ENCODE peak calls at places on chromosomes 11 and 22, in ten cellular contexts. T, S, H, J, O, A, N, X, U and V are unnamed samples.

GRCh38 chr11:78535920-78536319 is 38.7 kb downstream of the NARS2 start:
- DNase-seq in T (no peak), S (peak), H (no peak), J (no peak), O (no peak), A (no peak), N (no peak), X (no peak), U (no peak), V (no peak)

GRCh38 chr11:116510166-116510565 is 262.6 kb downstream of the BUD13 start:
- DNase-seq in T (no peak), S (no peak), H (no peak), J (no peak), O (no peak), A (no peak), N (no peak), X (no peak), U (no peak), V (no peak)

GRCh38 chr11:81725691-81726090 is 1008.0 kb downstream of the FAM181B start:
- DNase-seq in T (no peak), S (peak), H (no peak), J (no peak), O (no peak), A (no peak), N (no peak), X (no peak), U (no peak), V (no peak)

GRCh38 chr22:31604746-31605705 is 57.0 kb downstream of the PISD start:
- DNase-seq in T (no peak), S (no peak), H (no peak), J (no peak), O (peak), A (peak), N (no peak), X (no peak), U (no peak), V (no peak)

GRCh38 chr11:31106963-31107576 is 262.5 kb downstream of the DCDC1 start:
- DNase-seq in T (peak), S (peak), H (peak), J (peak), O (peak), A (peak), N (peak), X (no peak), U (peak), V (peak)

GRCh38 chr11:102761646-102762238 is 18.7 kb downstream of the MMP10 start:
- DNase-seq in T (no peak), S (no peak), H (no peak), J (no peak), O (no peak), A (peak), N (no peak), X (no peak), U (no peak), V (no peak)

GRCh38 chr11:18765554-18765953 is 26.0 kb downstream of the PTPN5 start:
- DNase-seq in T (no peak), S (no peak), H (no peak), J (no peak), O (no peak), A (no peak), N (no peak), X (no peak), U (no peak), V (no peak)

GRCh38 chr11:128692750-128693578 is 908 bp upstream of the FLI1 start:
- DNase-seq in T (no peak), S (no peak), H (peak), J (peak), O (no peak), A (no peak), N (peak), X (no peak), U (peak), V (no peak)

GRCh38 chr11:113907155-113907554 is 2.6 kb downstream of the HTR3B start:
- DNase-seq in T (no peak), S (no peak), H (no peak), J (no peak), O (no peak), A (no peak), N (no peak), X (no peak), U (no peak), V (no peak)

GRCh38 chr11:85665756-85666155 is 827 bp upstream of the CREBZF start:
- DNase-seq in T (no peak), S (no peak), H (no peak), J (no peak), O (no peak), A (no peak), N (no peak), X (no peak), U (no peak), V (no peak)

GRCh38 chr22:48199667-48200066 is 1437.2 kb downstream of the TBC1D22A start:
- DNase-seq in T (no peak), S (no peak), H (no peak), J (no peak), O (no peak), A (no peak), N (no peak), X (no peak), U (no peak), V (no peak)

GRCh38 chr11:68282141-68282860 is 10.5 kb upstream of the C11orf24 start:
- DNase-seq in T (no peak), S (no peak), H (peak), J (peak), O (peak), A (peak), N (no peak), X (no peak), U (no peak), V (no peak)

GRCh38 chr11:33665666-33666065 is 35.0 kb downstream of the C11orf91 start:
- DNase-seq in T (no peak), S (no peak), H (no peak), J (no peak), O (no peak), A (no peak), N (no peak), X (no peak), U (no peak), V (no peak)

GRCh38 chr11:106708348-106708747 is 309.9 kb downstream of the GUCY1A2 start:
- DNase-seq in T (no peak), S (no peak), H (no peak), J (no peak), O (no peak), A (no peak), N (no peak), X (no peak), U (no peak), V (no peak)